ENCODE peak calls at places on chromosomes 4 and X, in nine cellular contexts. G is cardiac muscle cell; Y is mesendoderm; K is CD8-positive, alpha-beta memory T cell; A is CD4-positive, CD25-positive, alpha-beta regulatory T cell; Z is suprapubic skin; V is left lung; P is ovary; T is astrocyte. E is an unnamed sample. For H3K4me1, the result is how much of the 10 kb centered on the place peaks cover.

GRCh38 chrX:38409289-38409688 is 56.9 kb downstream of the OTC start:
- DNase-seq in T (no peak), K (no peak), Z (no peak), P (no peak), A (no peak), G (no peak), Y (peak), V (no peak), E (no peak)

GRCh38 chrX:144716187-144716586 is 531.1 kb upstream of the SPANXN1 start:
- DNase-seq in A (no peak), T (no peak), P (no peak), Y (no peak), Z (no peak), V (no peak), K (no peak), G (no peak), E (no peak)

GRCh38 chrX:134173541-134174272 is 63.3 kb upstream of the CCDC160 start:
- DNase-seq in Y (peak), K (no peak), P (no peak), Z (no peak), T (no peak), G (no peak), V (no peak), A (no peak), E (peak)

GRCh38 chrX:2863646-2864045 is 34.9 kb downstream of the GYG2 start:
- DNase-seq in A (no peak), G (peak), V (no peak), Z (no peak), K (no peak), Y (peak), T (peak), P (no peak), E (no peak)

GRCh38 chrX:45900751-45901150 is 644.5 kb downstream of the ZNF674 start:
- DNase-seq in Z (no peak), G (peak), P (no peak), T (peak), V (no peak), A (no peak), Y (no peak), K (no peak), E (no peak)

GRCh38 chr4:71304289-71304850 is 34.5 kb upstream of the SLC4A4 start:
- DNase-seq in P (no peak), T (peak), Z (no peak), A (no peak), Y (no peak), K (no peak), V (no peak), G (no peak), E (no peak)

GRCh38 chr4:100721077-100721476 is 203.3 kb upstream of the EMCN start:
- DNase-seq in P (no peak), G (no peak), A (no peak), V (no peak), Y (no peak), Z (no peak), K (no peak), T (no peak), E (no peak)

GRCh38 chrX:39877919-39878318 is 219.8 kb downstream of the BCOR start:
- DNase-seq in A (no peak), T (no peak), G (no peak), V (no peak), K (no peak), Z (no peak), Y (no peak), P (no peak), E (no peak)

GRCh38 chr4:115851918-115852766 is 738.7 kb upstream of the NDST4 start:
- DNase-seq in A (no peak), Z (no peak), P (no peak), V (no peak), K (no peak), Y (peak), T (peak), G (no peak), E (no peak)

GRCh38 chr4:143260750-143261149 is 75.9 kb upstream of the GAB1 start:
- DNase-seq in Y (no peak), G (no peak), T (no peak), P (no peak), K (no peak), A (no peak), Z (no peak), V (no peak), E (no peak)

GRCh38 chr4:163554870-163555465 is 60.5 kb downstream of the TMA16 start:
- DNase-seq in V (no peak), A (peak), T (no peak), K (no peak), G (peak), Y (no peak), Z (no peak), P (no peak), E (no peak)

DNA sequence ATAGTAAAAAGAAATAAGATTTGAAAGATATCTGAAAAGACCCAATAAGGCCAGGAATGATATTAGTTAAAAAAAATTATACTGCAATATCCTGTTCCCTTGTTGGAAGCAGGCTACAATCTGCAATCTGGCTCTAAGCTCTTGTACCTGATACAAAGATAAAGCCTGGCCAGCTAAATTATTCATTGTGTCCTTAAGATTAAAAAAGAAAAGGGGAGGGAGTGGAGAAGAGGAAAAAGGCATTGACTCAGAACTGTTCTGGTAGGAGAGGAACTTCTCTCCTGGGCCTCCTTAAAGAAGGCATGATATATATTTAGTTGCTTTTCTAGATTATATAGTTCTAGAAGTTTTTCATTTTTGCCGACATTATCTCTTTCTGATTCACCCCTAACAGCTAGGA is 46.7 kb downstream of the IRF2 start:
- DNase-seq in V (no peak), Y (no peak), P (no peak), Z (no peak), A (no peak), K (no peak), G (peak), T (no peak), E (no peak)
- H3K4me1 ChIP-seq in V (under half), Y (under half), P (under half), Z (under half), A (under half), K (under half), G (under half), T (under half), E (under half)

GRCh38 chr4:77797239-77797638 is 21.9 kb downstream of the CNOT6L start:
- DNase-seq in A (no peak), Z (no peak), T (no peak), Y (no peak), G (peak), K (no peak), P (no peak), V (no peak), E (no peak)
- H3K27ac ChIP-seq in A (no peak), Z (no peak), T (no peak), Y (no peak), G (no peak), K (no peak), P (no peak), V (no peak), E (no peak)

GRCh38 chr4:158673633-158674032 is 1.5 kb downstream of the ETFDH start:
- DNase-seq in P (no peak), Y (no peak), A (no peak), G (no peak), V (no peak), K (no peak), Z (no peak), T (no peak), E (no peak)
- H3K4me3 ChIP-seq in P (no peak), Y (no peak), A (no peak), G (no peak), V (no peak), K (no peak), Z (no peak), T (no peak), E (no peak)

GRCh38 chr4:67084801-67085200 is 460.5 kb downstream of the CENPC start:
- DNase-seq in Z (no peak), G (no peak), P (no peak), Y (no peak), T (no peak), V (no peak), A (no peak), K (no peak), E (no peak)

GRCh38 chr4:67083496-67083895 is 461.8 kb downstream of the CENPC start:
- DNase-seq in T (no peak), P (no peak), Y (no peak), A (no peak), G (no peak), K (no peak), Z (no peak), V (no peak), E (no peak)

GRCh38 chr4:67082746-67083145 is 462.6 kb downstream of the CENPC start:
- DNase-seq in Y (no peak), P (no peak), G (no peak), A (no peak), V (no peak), T (no peak), K (no peak), Z (no peak), E (no peak)

DNA sequence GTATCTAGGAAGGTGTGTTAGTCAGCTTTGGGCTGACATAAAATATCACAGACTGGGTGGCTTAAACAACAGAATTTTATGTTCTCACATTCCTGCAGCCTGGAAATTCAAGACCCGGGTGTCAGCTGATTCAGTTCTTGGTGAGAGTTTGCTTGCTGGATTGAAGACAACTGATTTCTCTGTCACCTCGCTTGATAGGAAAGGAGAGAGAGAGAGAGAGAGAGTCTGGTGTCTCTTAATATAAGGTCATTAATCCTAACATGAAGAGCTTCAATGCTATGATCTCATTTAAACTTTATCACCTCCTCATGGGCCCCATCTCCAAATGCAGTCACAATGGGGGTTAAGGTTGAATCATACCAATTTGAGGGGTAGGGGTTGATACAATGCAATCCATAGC is 465.1 kb downstream of the CENPC start:
- DNase-seq in A (no peak), G (no peak), Z (no peak), Y (peak), V (no peak), K (no peak), P (no peak), T (no peak), E (no peak)
- H3K4me1 ChIP-seq in A (under half), G (under half), Z (under half), Y (under half), V (under half), K (under half), P (under half), T (under half), E (under half)

GRCh38 chr4:95536650-95537049 is 12.1 kb downstream of the UNC5C start:
- DNase-seq in T (no peak), Z (no peak), A (no peak), P (no peak), Y (no peak), V (no peak), K (no peak), G (no peak), E (no peak)
- H3K27ac ChIP-seq in T (no peak), Z (no peak), A (no peak), P (no peak), Y (no peak), V (peak), K (no peak), G (peak), E (no peak)

DNA sequence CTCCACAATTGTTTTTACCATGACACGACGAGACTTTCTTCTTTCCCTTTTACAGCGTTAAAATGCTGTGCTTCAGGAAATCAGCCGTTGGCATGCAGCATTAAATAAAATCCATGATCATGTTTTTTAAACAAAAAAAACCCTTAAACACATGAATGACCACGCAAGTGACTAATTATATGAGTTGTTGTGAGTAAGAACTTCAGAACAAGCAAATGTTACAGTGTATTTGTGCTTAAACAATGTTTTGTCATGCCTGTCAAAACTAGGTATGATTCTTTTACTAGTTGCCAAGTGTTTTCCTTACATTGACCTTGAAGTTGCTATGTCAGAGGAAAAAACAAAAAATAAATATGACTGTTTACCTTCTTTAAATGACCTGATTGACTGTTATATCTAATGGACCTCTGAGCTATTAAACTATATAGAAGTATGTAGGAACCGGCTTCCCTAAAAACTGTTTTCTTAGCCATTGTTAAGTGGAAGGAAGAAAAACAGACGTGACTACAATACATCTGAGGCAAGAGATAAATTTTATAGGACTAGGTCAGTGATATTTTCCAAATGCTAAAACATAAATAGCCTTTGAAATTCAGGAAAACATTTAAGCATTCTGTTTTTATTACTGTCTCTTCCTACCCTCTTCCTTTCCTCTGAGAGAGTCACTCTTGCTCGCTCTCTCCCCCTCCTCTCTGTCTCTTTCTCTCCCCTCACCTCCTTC is 197.1 kb downstream of the PALLD start:
- DNase-seq in Z (no peak), V (no peak), A (no peak), K (no peak), P (no peak), Y (no peak), T (peak), G (no peak), E (no peak)
- H3K4me3 ChIP-seq in Z (no peak), V (no peak), A (no peak), K (no peak), P (no peak), Y (no peak), T (no peak), G (no peak), E (no peak)

DNA sequence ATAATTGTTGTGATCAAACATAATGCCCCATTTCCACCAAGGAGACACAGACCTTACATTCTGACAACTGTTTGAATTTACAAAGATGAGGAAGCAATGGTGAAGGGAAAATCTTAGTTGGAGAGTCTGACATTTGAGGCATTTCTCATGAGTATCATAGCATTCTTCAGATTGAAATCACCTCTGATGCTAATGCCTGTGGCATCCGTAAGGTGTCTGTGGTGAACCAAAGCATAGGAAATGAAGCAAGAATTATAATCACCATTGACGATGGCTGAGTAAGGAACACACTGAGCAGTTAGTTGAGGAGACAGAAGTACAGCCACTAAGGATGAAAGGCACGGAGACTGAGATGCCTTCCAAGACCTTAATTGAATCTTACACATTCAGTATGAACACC is 575.7 kb downstream of the TRIML1 start:
- DNase-seq in G (no peak), P (no peak), V (no peak), K (no peak), Y (no peak), Z (no peak), A (no peak), T (peak), E (no peak)
- H3K4me1 ChIP-seq in G (under half), P (under half), V (under half), K (under half), Y (under half), Z (under half), A (under half), T (under half), E (under half)

E was measured in naive thymus-derived CD4-positive, alpha-beta T cell.